ENCODE peak calls at places on chromosomes 4 and X, in four cellular contexts. V is OCI-LY7, N is BJ, U is esophagus squamous epithelium. E is an unnamed sample.

GRCh38 chr4:145732416-145732815 is 52.5 kb downstream of the C4orf51 start:
- DNase-seq in V (no peak), N (no peak), U (no peak), E (no peak)

GRCh38 chr4:41124916-41125548 is 89.3 kb downstream of the APBB2 start:
- DNase-seq in V (no peak), N (no peak), U (no peak), E (no peak)

GRCh38 chr4:169152899-169153298 is 117.9 kb downstream of the SH3RF1 start:
- DNase-seq in V (no peak), N (no peak), U (no peak), E (no peak)

GRCh38 chr4:17941731-17942130 is 79.8 kb downstream of the LCORL start:
- DNase-seq in V (no peak), N (no peak), U (no peak), E (no peak)

GRCh38 chrX:149511081-149511480 is 6.0 kb upstream of the IDS start:
- DNase-seq in V (no peak), N (no peak), U (no peak), E (no peak)

GRCh38 chr4:126954537-126955291 is 678.0 kb upstream of the INTU start:
- DNase-seq in V (no peak), N (no peak), U (no peak), E (no peak)

GRCh38 chrX:69109706-69110635 is 55.3 kb downstream of the PJA1 start:
- DNase-seq in V (no peak), N (peak; percentile 67), U (no peak), E (no peak)

GRCh38 chrX:139203681-139204575 is 326.6 kb upstream of the F9 start:
- DNase-seq in V (no peak), N (no peak), U (no peak), E (peak; percentile 9)

GRCh38 chrX:23981711-23982110 is 45.3 kb downstream of the KLHL15 start:
- DNase-seq in V (no peak), N (no peak), U (no peak), E (no peak)

GRCh38 chrX:108126661-108127060 is 35.1 kb downstream of the ATG4A start:
- DNase-seq in V (no peak), N (no peak), U (no peak), E (no peak)

GRCh38 chr4:76212851-76213414 is 691 bp downstream of the SCARB2 start:
- DNase-seq in V (no peak), N (no peak), U (peak; percentile 23), E (no peak)

DNA sequence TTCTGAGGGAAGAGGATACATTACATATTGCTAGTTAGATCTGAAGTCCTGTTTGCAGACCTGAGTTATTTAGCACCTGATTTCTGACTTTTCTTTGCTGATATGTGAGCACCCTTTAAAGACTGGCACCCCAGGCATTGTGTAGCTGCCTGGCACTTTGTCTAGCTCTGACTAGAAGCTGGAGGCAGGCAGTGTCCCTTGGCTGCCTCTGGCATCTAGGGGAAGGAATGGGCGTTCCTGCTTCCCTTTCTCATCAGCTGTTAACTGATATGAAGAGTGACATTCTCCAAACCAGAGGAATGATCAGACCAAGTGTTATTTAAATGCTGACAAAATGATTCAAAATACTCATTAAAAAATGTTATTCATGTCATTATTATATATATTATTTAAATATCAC is 30.3 kb upstream of the SHISA3 start:
- DNase-seq in V (no peak), N (no peak), U (no peak), E (no peak)
- H3K4me3 ChIP-seq in V (no peak overlapping the region), N (no peak overlapping the region), U (no peak overlapping the region), E (no peak overlapping the region)

GRCh38 chr4:185532795-185533324 is 2.4 kb downstream of the PDLIM3 start:
- DNase-seq in V (no peak), N (no peak), U (no peak), E (no peak)

GRCh38 chr4:185534850-185535761 is at the start of gene PDLIM3:
- DNase-seq in V (no peak), N (no peak), U (no peak), E (no peak)

GRCh38 chr4:185534534-185534849 is 815 bp downstream of the PDLIM3 start:
- DNase-seq in V (no peak), N (no peak), U (no peak), E (no peak)

GRCh38 chr4:185538806-185539205 is 3.5 kb upstream of the PDLIM3 start:
- DNase-seq in V (no peak), N (no peak), U (no peak), E (no peak)

DNA sequence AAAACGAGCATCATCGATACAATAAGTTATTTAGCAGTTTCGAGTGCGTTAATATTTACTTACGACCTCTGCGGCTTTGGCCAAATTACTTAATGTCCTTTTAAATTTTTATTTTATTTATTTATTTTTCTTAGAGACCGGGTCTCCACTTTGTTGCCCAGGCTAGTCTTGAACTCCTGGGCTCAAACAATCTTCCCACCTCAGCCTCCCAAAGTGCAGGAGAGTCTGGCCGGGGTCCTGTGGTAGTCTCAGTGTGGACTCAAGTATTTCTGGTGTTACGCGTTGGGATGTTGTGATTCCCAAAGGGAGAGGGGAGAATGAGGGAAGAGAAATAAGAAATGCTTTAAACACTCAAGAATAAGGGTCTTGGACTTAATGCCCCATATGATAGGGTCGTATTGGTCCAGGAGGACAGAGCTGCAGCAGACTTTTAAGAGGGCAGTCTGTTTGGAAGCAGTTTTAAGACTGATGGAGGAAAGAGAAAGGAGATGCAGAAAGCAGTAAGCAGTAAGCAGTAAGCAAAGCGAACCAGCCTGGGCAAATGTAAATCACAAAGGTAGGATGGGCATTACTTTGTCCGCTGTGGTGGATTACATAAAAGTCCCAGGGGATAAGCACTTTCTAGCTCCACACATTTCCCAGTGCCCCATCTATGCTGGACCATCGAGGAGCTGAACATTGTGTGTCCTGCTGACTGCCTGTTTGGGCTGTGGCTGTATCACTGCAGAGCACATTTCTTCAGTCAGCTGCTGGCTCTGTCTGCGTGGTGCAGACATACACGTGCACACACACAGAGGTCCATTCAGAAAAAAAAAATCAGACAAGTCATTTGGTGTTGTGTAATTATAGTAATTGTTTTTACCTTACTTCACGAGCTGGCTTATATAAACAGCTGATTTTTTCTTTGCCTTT is 767 bp upstream of the PDLIM3 start:
- DNase-seq in V (no peak), N (no peak), U (no peak), E (no peak)
- H3K4me3 ChIP-seq in V (no peak overlapping the region), N (peak overlapping the region; percentile 35), U (peak overlapping the region; percentile 50), E (no peak overlapping the region)

GRCh38 chr4:39048291-39048690 is 13.7 kb upstream of the KLHL5 start:
- DNase-seq in V (peak; percentile 37), N (no peak), U (no peak), E (peak; percentile 46)

GRCh38 chr4:39044947-39045734 is 12.9 kb upstream of the TMEM156 start:
- DNase-seq in V (peak; percentile 63), N (no peak), U (no peak), E (no peak)

GRCh38 chr4:39046243-39046642 is 14.0 kb upstream of the TMEM156 start:
- DNase-seq in V (no peak), N (no peak), U (no peak), E (peak; percentile 51)

GRCh38 chr4:39045791-39046221 is 13.6 kb upstream of the TMEM156 start:
- DNase-seq in V (peak; percentile 40), N (no peak), U (no peak), E (peak; percentile 48)

GRCh38 chr4:39047691-39048090 is 14.3 kb upstream of the KLHL5 start:
- DNase-seq in V (no peak), N (no peak), U (no peak), E (no peak)
- H3K4me3 ChIP-seq in V (no peak overlapping the region), N (no peak overlapping the region), U (no peak overlapping the region), E (no peak overlapping the region)

DNA sequence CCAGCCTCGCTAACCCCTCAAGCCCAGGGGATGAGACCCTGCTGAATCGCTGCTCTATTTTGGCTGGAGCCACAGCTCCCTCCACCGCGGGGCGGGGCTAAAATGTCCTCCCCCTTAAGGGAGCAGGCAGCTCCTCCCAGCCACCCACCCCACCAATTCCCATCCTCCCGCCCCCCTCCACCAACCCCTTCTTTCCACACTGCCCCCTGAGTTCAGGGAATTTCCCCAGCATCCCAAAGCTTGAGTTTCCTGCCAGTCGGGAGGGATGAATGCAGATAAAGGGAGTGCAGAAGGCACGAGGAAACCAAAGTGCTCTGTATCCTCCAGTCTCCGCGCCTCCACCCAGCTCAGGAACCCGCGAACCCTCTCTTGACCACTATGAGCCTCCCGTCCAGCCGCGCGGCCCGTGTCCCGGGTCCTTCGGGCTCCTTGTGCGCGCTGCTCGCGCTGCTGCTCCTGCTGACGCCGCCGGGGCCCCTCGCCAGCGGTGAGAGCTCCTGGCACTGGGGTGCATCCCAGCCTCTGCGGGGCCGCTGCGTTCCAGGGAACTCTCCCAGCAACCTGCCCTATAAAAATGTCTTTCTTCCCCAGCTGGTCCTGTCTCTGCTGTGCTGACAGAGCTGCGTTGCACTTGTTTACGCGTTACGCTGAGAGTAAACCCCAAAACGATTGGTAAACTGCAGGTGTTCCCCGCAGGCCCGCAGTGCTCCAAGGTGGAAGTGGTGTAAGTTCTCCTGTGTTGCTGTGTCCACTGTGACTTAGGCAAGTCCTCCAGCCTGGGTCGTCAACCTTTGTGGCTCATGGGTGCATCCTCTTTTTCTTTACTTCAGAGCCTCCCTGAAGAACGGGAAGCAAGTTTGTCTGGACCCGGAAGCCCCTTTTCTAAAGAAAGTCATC is at the start of gene CXCL6:
- DNase-seq in V (no peak), N (no peak), U (no peak), E (no peak)
- H3K4me3 ChIP-seq in V (no peak within 1 kb of the TSS), N (peak within 1 kb of the TSS; percentile 37), U (peak within 1 kb of the TSS; percentile 31), E (no peak within 1 kb of the TSS)

DNA sequence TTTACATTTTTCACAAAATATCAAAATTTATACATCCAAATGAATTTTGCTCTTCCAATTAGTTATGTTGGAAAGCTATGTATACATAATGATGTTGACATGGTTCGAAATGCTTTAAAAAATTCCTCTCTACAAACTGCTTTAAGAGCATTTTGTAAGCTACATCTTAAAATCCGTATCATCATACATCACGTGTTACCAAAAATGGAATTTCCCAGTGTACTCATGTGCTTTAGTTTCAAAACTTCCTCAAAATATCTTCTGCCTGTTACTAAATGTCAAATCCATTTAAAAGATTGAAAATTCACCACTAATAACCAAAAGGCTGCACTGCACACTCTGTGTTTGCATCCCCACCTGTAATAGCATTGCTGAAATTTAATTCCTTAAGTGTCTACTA is 87.9 kb downstream of the WDFY3 start:
- DNase-seq in V (no peak), N (no peak), U (no peak), E (no peak)
- H3K4me3 ChIP-seq in V (no peak overlapping the region), N (no peak overlapping the region), U (no peak overlapping the region), E (no peak overlapping the region)

E was measured in GM12865.